ENCODE peak calls at places on chromosomes 2 and 18, in seven cellular contexts. T is activated CD8-positive, alpha-beta memory T cell treated with anti-CD3 and anti-CD28 coated beads, Interleukin-2, amount 50 U/mL, for 48 hours; I is activated B cell treated with CpG ODN at 0.5 μM for 24 hours; X is COR-L47; D is CD4-positive, CD25-positive, alpha-beta regulatory T cell; P is tibial artery; J is upper lobe of left lung. M is an unnamed sample.

GRCh38 chr2:25324905-25325592 is 16.7 kb downstream of the DNMT3A start:
- DNase-seq in T (peak), I (no peak), X (no peak), D (no peak), P (peak), J (no peak), M (no peak)

GRCh38 chr2:105158002-105158401 is 83.5 kb upstream of the GPR45 start:
- DNase-seq in T (no peak), I (no peak), X (no peak), D (no peak), P (no peak), J (no peak), M (no peak)

GRCh38 chr2:232562515-232563151 is 12.1 kb downstream of the EIF4E2 start:
- DNase-seq in T (no peak), I (no peak), X (no peak), D (no peak), P (no peak), J (no peak), M (no peak)

GRCh38 chr2:6828299-6828584 is 37.5 kb downstream of the CMPK2 start:
- DNase-seq in T (no peak), I (no peak), X (peak), D (peak), P (no peak), J (no peak), M (no peak)

GRCh38 chr2:106566050-106566449 is 78.9 kb downstream of the CD8B2 start:
- DNase-seq in T (peak), I (no peak), X (no peak), D (no peak), P (peak), J (no peak), M (no peak)

GRCh38 chr18:56884511-56884910 is 233.4 kb downstream of the WDR7 start:
- DNase-seq in T (no peak), I (no peak), X (no peak), D (no peak), P (no peak), J (no peak), M (peak)

GRCh38 chr2:197369228-197369945 is 58.8 kb upstream of the ANKRD44 start:
- DNase-seq in T (no peak), I (no peak), X (no peak), D (no peak), P (no peak), J (no peak), M (no peak)

GRCh38 chr2:54669677-54670484 is 53.6 kb upstream of the EML6 start:
- DNase-seq in T (no peak), I (no peak), X (no peak), D (no peak), P (peak), J (no peak), M (no peak)

GRCh38 chr18:60421356-60422118 is 49.0 kb upstream of the MC4R start:
- DNase-seq in T (no peak), I (no peak), X (no peak), D (no peak), P (no peak), J (peak), M (no peak)

GRCh38 chr2:171272039-171272438 is 111.3 kb upstream of the TLK1 start:
- DNase-seq in T (no peak), I (no peak), X (no peak), D (no peak), P (peak), J (no peak), M (peak)

GRCh38 chr2:69998761-69999160 is 37.3 kb upstream of the ASPRV1 start:
- DNase-seq in T (peak), I (no peak), X (no peak), D (no peak), P (no peak), J (no peak), M (no peak)

GRCh38 chr2:13651684-13652131 is 935.0 kb downstream of the TRIB2 start:
- DNase-seq in T (no peak), I (no peak), X (no peak), D (no peak), P (no peak), J (no peak), M (no peak)

GRCh38 chr2:75021672-75022071 is 63.2 kb downstream of the POLE4 start:
- DNase-seq in T (no peak), I (no peak), X (no peak), D (no peak), P (no peak), J (no peak), M (no peak)

GRCh38 chr18:30709598-30709997 is 332.9 kb downstream of the DSC3 start:
- DNase-seq in T (no peak), I (no peak), X (no peak), D (no peak), P (no peak), J (no peak), M (no peak)

GRCh38 chr2:165601866-165602636 is 132.6 kb downstream of the CSRNP3 start:
- DNase-seq in T (no peak), I (no peak), X (no peak), D (no peak), P (no peak), J (no peak), M (no peak)

GRCh38 chr2:127649100-127649611 is 3.2 kb downstream of the GPR17 start:
- DNase-seq in T (no peak), I (no peak), X (no peak), D (no peak), P (no peak), J (peak), M (no peak)

GRCh38 chr2:223744580-223744979 is 92.8 kb downstream of the AP1S3 start:
- DNase-seq in T (no peak), I (no peak), X (no peak), D (no peak), P (no peak), J (no peak), M (no peak)

GRCh38 chr2:83016343-83017110 is 1442.6 kb downstream of the SUCLG1 start:
- DNase-seq in T (no peak), I (no peak), X (no peak), D (no peak), P (no peak), J (no peak), M (peak)

GRCh38 chr2:226184940-226185575 is 614.6 kb downstream of the IRS1 start:
- DNase-seq in T (no peak), I (no peak), X (no peak), D (no peak), P (no peak), J (no peak), M (no peak)

GRCh38 chr2:113840463-113840975 is 49.4 kb upstream of the ACTR3 start:
- DNase-seq in T (no peak), I (no peak), X (no peak), D (no peak), P (no peak), J (no peak), M (no peak)

GRCh38 chr2:105674859-105675541 is 69.7 kb upstream of the NCK2 start:
- DNase-seq in T (no peak), I (no peak), X (no peak), D (peak), P (no peak), J (no peak), M (no peak)

GRCh38 chr2:239720411-239721365 is 304.5 kb downstream of the NDUFA10 start:
- DNase-seq in T (peak), I (no peak), X (no peak), D (no peak), P (no peak), J (peak), M (peak)

GRCh38 chr18:36067118-36067957 is at the start of gene RPRD1A:
- DNase-seq in T (peak), I (peak), X (peak), D (peak), P (peak), J (peak), M (peak)

GRCh38 chr2:134919360-134920210 is 963 bp downstream of the CCNT2 start:
- DNase-seq in T (peak), I (no peak), X (peak), D (peak), P (no peak), J (no peak), M (no peak)

GRCh38 chr2:227939271-227940027 is 68.0 kb downstream of the DAW1 start:
- DNase-seq in T (no peak), I (no peak), X (peak), D (peak), P (no peak), J (no peak), M (peak)

GRCh38 chr18:76588591-76589303 is 93.7 kb upstream of the ZNF516 start:
- DNase-seq in T (no peak), I (no peak), X (no peak), D (no peak), P (no peak), J (no peak), M (peak)